ENCODE peak calls at places on chromosomes 7 and 10, in five cellular contexts. C is NAMALWA, Y is T-helper 2 cell, K is putamen, P is tibial artery. E is an unnamed sample.

GRCh38 chr10:14916600-14916999 is 37.3 kb downstream of the DCLRE1C start:
- DNase-seq in K (no peak), Y (no peak), P (no peak), C (no peak), E (no peak)

GRCh38 chr10:124657806-124658205 is 86.4 kb downstream of the FAM53B start:
- DNase-seq in C (no peak), K (no peak), Y (no peak), P (no peak), E (no peak)

GRCh38 chr10:103706760-103707159 is 148.6 kb downstream of the SH3PXD2A start:
- DNase-seq in C (no peak), K (no peak), Y (no peak), P (no peak), E (no peak)

GRCh38 chr7:135822396-135822795 is 73.8 kb upstream of the FAM180A start:
- DNase-seq in Y (no peak), K (no peak), C (no peak), P (no peak), E (no peak)

GRCh38 chr7:43534110-43534509 is 48.8 kb upstream of the STK17A start:
- DNase-seq in Y (no peak), K (no peak), C (no peak), P (no peak), E (no peak)

GRCh38 chr7:122983261-122983660 is 12.2 kb downstream of the TAS2R16 start:
- DNase-seq in P (no peak), K (no peak), Y (no peak), C (no peak), E (no peak)

GRCh38 chr10:96222908-96223307 is 48.5 kb downstream of the BLNK start:
- DNase-seq in C (no peak), Y (no peak), P (no peak), K (no peak), E (no peak)

GRCh38 chr10:74103560-74104248 is 46.9 kb downstream of the AP3M1 start:
- DNase-seq in C (peak; percentile 52), P (no peak), Y (no peak), K (no peak), E (peak; percentile 28)

GRCh38 chr7:19101911-19102310 is 15.5 kb downstream of the TWIST1 start:
- DNase-seq in K (no peak), C (no peak), Y (no peak), P (no peak), E (no peak)

GRCh38 chr7:96061844-96062243 is 260.1 kb downstream of the SLC25A13 start:
- DNase-seq in P (no peak), K (no peak), C (no peak), Y (no peak), E (no peak)

GRCh38 chr10:102674566-102674965 is 30.3 kb downstream of the TRIM8 start:
- DNase-seq in P (no peak), K (no peak), Y (no peak), C (no peak), E (no peak)

GRCh38 chr7:157339777-157340677 is 3.2 kb downstream of the DNAJB6 start:
- DNase-seq in K (no peak), C (peak; percentile 94), Y (no peak), P (peak; percentile 77), E (peak; percentile 60)

GRCh38 chr10:100687143-100687953 is 58.0 kb upstream of the PAX2 start:
- DNase-seq in C (no peak), K (no peak), Y (no peak), P (no peak), E (no peak)

GRCh38 chr7:7152315-7152714 is 30.0 kb upstream of the C1GALT1 start:
- DNase-seq in K (no peak), Y (no peak), C (no peak), P (no peak), E (no peak)

GRCh38 chr7:2698581-2699288 is 10.7 kb downstream of the AMZ1 start:
- DNase-seq in C (peak; percentile 77), K (no peak), P (no peak), Y (no peak), E (no peak)

GRCh38 chr7:90169891-90170290 is 15.6 kb downstream of the STEAP1 start:
- DNase-seq in Y (no peak), C (no peak), P (no peak), K (no peak), E (no peak)

GRCh38 chr7:17706255-17706654 is 234.0 kb downstream of the SNX13 start:
- DNase-seq in P (no peak), K (no peak), C (no peak), Y (no peak), E (no peak)